ENCODE peak calls at places on chromosomes 11 and 22, in eight cellular contexts. R is upper lobe of left lung, B is RWPE2, P is RWPE1, F is cardiac fibroblast, O is fibroblast of lung, H is bronchial epithelial cell, A is nephron progenitor cell. X is an unnamed sample.

GRCh38 chr11:15897211-15897960 is 459.0 kb downstream of the SOX6 start:
- DNase-seq in H (peak), F (peak), R (no peak), A (no peak), B (no peak), P (peak), O (peak), X (no peak)

GRCh38 chr11:27525824-27526516 is 19.4 kb upstream of the LIN7C start:
- DNase-seq in B (no peak), O (no peak), A (no peak), F (no peak), P (no peak), R (no peak), H (no peak), X (no peak)

GRCh38 chr22:35066768-35067167 is 810 bp downstream of the ISX start:
- DNase-seq in B (no peak), H (no peak), A (no peak), P (no peak), R (no peak), F (no peak), O (no peak), X (no peak)

GRCh38 chr11:77179048-77179447 is 51.0 kb downstream of the MYO7A start:
- DNase-seq in H (no peak), O (no peak), P (no peak), A (no peak), B (no peak), F (no peak), R (no peak), X (no peak)

GRCh38 chr22:39645532-39645931 is 75.0 kb downstream of the CACNA1I start:
- DNase-seq in P (no peak), R (no peak), F (no peak), H (no peak), A (no peak), O (no peak), B (no peak), X (no peak)

GRCh38 chr11:109704432-109704831 is 282.4 kb downstream of the C11orf87 start:
- DNase-seq in B (no peak), P (no peak), F (no peak), O (no peak), A (no peak), R (no peak), H (no peak), X (no peak)

GRCh38 chr11:102807921-102808320 is 10.0 kb upstream of the MMP1 start:
- DNase-seq in R (peak), F (peak), O (peak), H (no peak), A (peak), B (no peak), P (no peak), X (peak)

GRCh38 chr11:66546966-66547661 is 411 bp downstream of the ACTN3 start:
- DNase-seq in O (no peak), R (no peak), F (no peak), B (peak), A (peak), H (no peak), P (no peak), X (no peak)

DNA sequence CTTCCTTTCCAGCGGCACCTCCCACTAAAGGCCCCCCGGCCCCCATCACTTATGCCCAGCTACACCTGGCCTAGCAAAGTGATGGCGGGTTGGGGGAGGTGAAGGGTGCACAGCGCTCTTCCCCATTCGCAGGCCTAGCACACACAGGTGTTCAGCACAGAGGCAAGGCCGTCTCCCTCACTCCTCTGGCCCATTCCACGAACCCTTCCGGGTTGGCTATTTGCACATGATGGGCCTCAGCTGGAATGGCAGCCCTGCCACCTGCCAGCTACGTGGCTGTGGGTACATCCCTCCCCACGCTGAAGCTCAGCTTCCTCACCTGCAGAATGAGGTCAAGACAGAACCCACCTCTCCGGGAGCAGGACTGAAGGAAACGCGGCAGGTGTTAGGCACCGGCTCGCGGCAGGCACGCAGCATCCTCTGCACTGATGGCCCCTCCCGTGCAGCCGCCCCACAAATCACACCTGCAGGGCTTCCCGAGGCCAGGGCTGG is 4.8 kb downstream of the KIAA0930 start:
- DNase-seq in H (no peak), P (no peak), O (no peak), A (no peak), R (no peak), F (no peak), B (no peak), X (no peak)
- TF ChIP-seq CTCF in H (no peak), P (no peak), O (no peak), A (no peak), R (no peak), F (no peak), B (no peak), X (no peak)

DNA sequence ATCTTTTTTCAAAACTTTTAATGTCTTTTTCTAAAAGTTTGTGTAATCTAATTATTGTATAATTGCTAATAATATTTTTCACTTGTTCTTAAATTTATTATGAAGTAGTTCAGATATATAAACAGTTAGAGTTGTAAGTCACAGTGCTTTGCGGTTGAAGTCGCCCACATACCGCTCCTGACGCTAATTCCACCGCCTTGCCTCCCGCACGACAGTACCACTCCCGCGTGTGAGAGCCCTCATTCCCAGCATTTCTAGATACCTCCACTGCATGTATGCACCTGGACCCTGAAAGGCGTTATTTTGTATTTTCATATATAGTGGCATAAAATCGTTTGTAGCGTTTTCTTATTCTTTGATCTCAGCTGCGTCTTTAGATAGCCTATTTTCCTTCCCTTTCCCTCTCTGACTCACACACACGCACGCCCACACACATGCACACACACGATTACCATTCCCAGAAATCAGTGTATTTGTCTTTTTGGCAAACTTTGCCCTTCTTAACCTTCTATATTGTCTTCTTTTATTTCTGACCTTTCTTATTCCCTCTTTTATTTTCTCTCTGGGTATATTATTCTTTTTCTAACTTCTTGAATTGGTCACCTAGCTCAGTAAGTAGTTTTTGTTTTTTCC is 56.4 kb upstream of the PITPNB start:
- DNase-seq in O (peak), R (no peak), B (no peak), A (no peak), F (no peak), H (peak), P (no peak), X (no peak)
- TF ChIP-seq CTCF in O (no peak), R (no peak), B (no peak), A (no peak), F (no peak), H (no peak), P (no peak), X (no peak)

GRCh38 chr11:30392221-30392784 is 69.4 kb downstream of the ARL14EP start:
- DNase-seq in R (no peak), B (no peak), H (no peak), F (no peak), O (peak), A (no peak), P (no peak), X (no peak)

GRCh38 chr11:30392977-30393376 is 70.1 kb downstream of the ARL14EP start:
- DNase-seq in R (no peak), P (no peak), F (no peak), B (no peak), A (no peak), O (no peak), H (no peak), X (no peak)

DNA sequence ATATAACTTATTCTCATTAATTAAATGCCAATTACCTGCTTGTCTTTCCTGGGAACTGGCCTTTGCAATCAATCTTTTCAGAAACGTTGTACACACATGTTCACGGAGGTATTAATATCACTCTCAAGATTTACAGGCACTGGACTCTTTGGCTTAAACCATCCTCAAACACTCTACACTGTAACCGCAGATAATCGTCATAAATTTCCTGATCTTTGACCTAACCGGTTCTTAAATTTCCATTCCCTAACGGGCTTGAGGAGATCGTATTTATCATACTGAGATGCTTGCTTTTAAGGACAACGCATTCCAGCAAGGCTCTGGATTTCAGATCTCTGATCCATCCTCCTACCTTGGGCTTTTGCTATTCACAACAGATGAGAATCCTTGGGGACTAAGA is 72.8 kb downstream of the ARL14EP start:
- DNase-seq in H (no peak), B (no peak), O (no peak), P (no peak), R (no peak), F (no peak), A (peak), X (no peak)
- TF ChIP-seq CTCF in H (no peak), B (no peak), O (no peak), P (no peak), R (no peak), F (no peak), A (no peak), X (no peak)

DNA sequence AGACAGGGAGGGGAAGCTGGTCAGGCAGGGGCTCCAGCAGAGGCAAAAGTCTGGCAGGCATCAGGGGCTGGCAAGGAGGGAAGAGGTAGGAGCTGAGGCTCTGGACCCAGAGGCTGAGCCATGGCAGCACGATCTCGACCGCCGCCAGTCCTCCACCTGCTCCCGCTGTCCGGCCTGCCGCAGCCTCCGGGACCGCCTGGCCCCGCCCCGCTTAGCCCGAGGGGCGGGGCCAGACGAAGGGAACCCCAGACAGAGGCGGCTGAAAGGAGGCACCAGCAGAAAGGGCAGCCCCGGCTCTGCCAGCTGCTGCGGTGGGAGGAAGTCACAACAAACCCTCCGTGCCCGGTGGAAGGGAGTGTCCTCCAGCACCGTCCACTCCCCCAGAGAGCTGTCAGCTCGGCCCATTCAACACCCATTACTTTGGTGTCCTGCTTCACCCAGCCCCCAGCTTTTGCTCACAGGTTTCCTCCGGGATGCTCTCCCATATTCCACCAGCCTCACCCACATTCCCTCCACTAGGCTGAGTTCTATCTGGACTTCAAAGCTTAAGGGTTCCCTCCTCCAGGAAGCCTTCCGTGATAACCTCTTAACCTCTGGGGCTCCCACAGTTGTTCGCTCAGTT is at the start of gene MFNG:
- DNase-seq in P (peak), A (peak), H (peak), R (peak), F (no peak), B (no peak), O (peak), X (peak)
- TF ChIP-seq CTCF in P (no peak), A (no peak), H (peak), R (no peak), F (no peak), B (no peak), O (no peak), X (no peak)

X was measured in progenitor cell of endocrine pancreas.